ENCODE peak calls at places on chromosomes 1 and 21, in eight cellular contexts. V is fibroblast of mammary gland, F is foreskin fibroblast, Y is OCI-LY7, M is spleen, R is mucosa of descending colon, B is uterus, I is left ventricle myocardium inferior. K is an unnamed sample.

GRCh38 chr1:21379571-21379970 is 60.4 kb upstream of the NBPF3 start:
- DNase-seq in V (no peak), F (no peak), Y (no peak), M (no peak), R (no peak), B (no peak), I (no peak), K (no peak)

GRCh38 chr1:93814059-93814794 is 64.8 kb downstream of the DNTTIP2 start:
- DNase-seq in V (peak; percentile 88), F (peak; percentile 91), Y (peak; percentile 85), M (no peak), R (no peak), B (peak; percentile 38), I (no peak), K (peak; percentile 78)

GRCh38 chr1:159918918-159919195 is 6.5 kb downstream of the TAGLN2 start:
- DNase-seq in V (no peak), F (no peak), Y (no peak), M (no peak), R (no peak), B (no peak), I (no peak), K (no peak)

GRCh38 chr1:68197891-68198290 is 34.4 kb downstream of the WLS start:
- DNase-seq in V (peak; percentile 43), F (no peak), Y (no peak), M (no peak), R (no peak), B (no peak), I (no peak), K (no peak)

GRCh38 chr21:39519835-39520234 is 68.1 kb downstream of the SH3BGR start:
- DNase-seq in V (no peak), F (no peak), Y (no peak), M (no peak), R (no peak), B (no peak), I (no peak), K (no peak)

GRCh38 chr21:37683396-37684114 is 232.7 kb downstream of the KCNJ6 start:
- DNase-seq in V (no peak), F (no peak), Y (no peak), M (no peak), R (no peak), B (no peak), I (no peak), K (no peak)

GRCh38 chr1:2074316-2074855 is 24.2 kb downstream of the PRKCZ start:
- DNase-seq in V (no peak), F (no peak), Y (no peak), M (no peak), R (no peak), B (no peak), I (no peak), K (no peak)

GRCh38 chr1:89087241-89087640 is 22.2 kb upstream of the GBP1 start:
- DNase-seq in V (no peak), F (peak; percentile 1), Y (no peak), M (no peak), R (no peak), B (no peak), I (no peak), K (no peak)

GRCh38 chr1:62230724-62231123 is 36.1 kb downstream of the L1TD1 start:
- DNase-seq in V (peak; percentile 57), F (peak; percentile 50), Y (no peak), M (no peak), R (no peak), B (no peak), I (no peak), K (no peak)

GRCh38 chr1:244341455-244342450 is 110.0 kb downstream of the ADSS2 start:
- DNase-seq in V (peak; percentile 38), F (peak; percentile 34), Y (no peak), M (no peak), R (no peak), B (no peak), I (no peak), K (no peak)

GRCh38 chr1:85582687-85583354 is 2.3 kb downstream of the CCN1 start:
- DNase-seq in V (peak; percentile 70), F (peak; percentile 63), Y (no peak), M (no peak), R (no peak), B (peak; percentile 34), I (no peak), K (no peak)

GRCh38 chr1:167196185-167196584 is 24.5 kb upstream of the POU2F1 start:
- DNase-seq in V (peak; percentile 14), F (peak; percentile 44), Y (no peak), M (no peak), R (no peak), B (no peak), I (no peak), K (no peak)

GRCh38 chr1:47656719-47657685 is 219.2 kb downstream of the FOXD2 start:
- DNase-seq in V (peak; percentile 13), F (peak; percentile 11), Y (no peak), M (peak; percentile 70), R (no peak), B (peak; percentile 34), I (peak; percentile 24), K (peak; percentile 76)

GRCh38 chr1:168613689-168614655 is 37.6 kb downstream of the XCL1 start:
- DNase-seq in V (peak; percentile 68), F (peak; percentile 5), Y (no peak), M (no peak), R (no peak), B (peak; percentile 76), I (peak; percentile 36), K (no peak)

GRCh38 chr1:210332719-210333398 is 4.2 kb downstream of the HHAT start:
- DNase-seq in V (peak; percentile 36), F (peak; percentile 18), Y (peak; percentile 91), M (no peak), R (no peak), B (no peak), I (no peak), K (no peak)

GRCh38 chr1:230809205-230809990 is 58.9 kb downstream of the C1orf198 start:
- DNase-seq in V (no peak), F (no peak), Y (no peak), M (no peak), R (no peak), B (no peak), I (no peak), K (peak; percentile 21)

GRCh38 chr1:6259491-6260362 is 1.2 kb downstream of the GPR153 start:
- DNase-seq in V (peak; percentile 71), F (peak; percentile 95), Y (peak; percentile 41), M (peak; percentile 90), R (peak; percentile 87), B (peak; percentile 91), I (peak; percentile 87), K (peak; percentile 91)

GRCh38 chr1:40740992-40741736 is 42.4 kb upstream of the KCNQ4 start:
- DNase-seq in V (no peak), F (no peak), Y (no peak), M (no peak), R (no peak), B (no peak), I (no peak), K (no peak)

GRCh38 chr1:94383966-94384408 is 34.2 kb upstream of the ABCD3 start:
- DNase-seq in V (peak; percentile 54), F (peak; percentile 44), Y (no peak), M (no peak), R (no peak), B (no peak), I (no peak), K (no peak)

GRCh38 chr1:94726981-94727685 is 93.0 kb upstream of the SLC44A3 start:
- DNase-seq in V (no peak), F (no peak), Y (no peak), M (no peak), R (no peak), B (no peak), I (no peak), K (no peak)

DNA sequence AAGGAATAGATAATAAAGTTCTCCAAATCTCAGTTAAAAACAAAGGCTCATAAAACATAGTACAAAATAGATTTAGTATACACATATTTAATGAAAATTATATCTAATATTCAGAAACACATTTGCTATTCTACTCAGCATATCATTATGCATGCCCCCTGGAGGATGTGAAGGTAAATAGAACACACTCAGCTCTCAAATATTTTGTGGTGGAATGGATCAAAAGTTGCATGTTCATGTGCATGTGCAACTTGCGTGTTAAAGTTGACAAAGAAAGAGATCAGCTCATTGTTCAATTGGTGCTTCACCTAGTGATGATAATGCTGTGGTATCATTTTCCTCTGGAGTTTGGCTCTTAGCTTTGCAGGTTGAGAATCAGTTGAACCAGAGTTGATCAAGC is 4.9 kb upstream of the ZNF644 start:
- DNase-seq in V (peak; percentile 34), F (peak; percentile 48), Y (no peak), M (no peak), R (no peak), B (no peak), I (no peak), K (no peak)
- TF ChIP-seq CTCF in V (peak; percentile 36), F (peak; percentile 18), Y (peak; percentile 63), M (no peak), R (no peak), B (no peak), I (peak; percentile 37), K (no peak)

DNA sequence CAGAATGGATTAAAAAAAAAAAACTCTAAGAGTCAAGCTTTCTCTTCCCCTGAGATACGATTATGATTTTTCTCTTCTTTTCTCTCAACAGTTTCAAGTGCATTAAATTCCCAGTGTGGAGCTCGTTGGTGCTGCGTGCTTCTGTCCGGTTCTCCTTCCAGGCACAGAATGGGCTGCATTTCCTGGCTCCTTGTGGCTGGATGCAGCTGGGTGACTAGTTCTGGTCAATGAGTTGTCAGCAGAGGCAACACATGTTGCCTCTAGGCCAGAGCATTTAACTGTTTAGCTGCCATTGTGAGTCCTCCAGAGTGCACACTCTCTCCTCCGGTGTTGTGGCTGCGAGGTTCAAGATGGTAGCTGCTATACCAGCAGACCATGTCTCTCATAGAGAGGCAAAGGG is 312.9 kb downstream of the RRAGC start:
- DNase-seq in V (no peak), F (no peak), Y (no peak), M (no peak), R (no peak), B (no peak), I (no peak), K (no peak)
- H3K4me3 ChIP-seq in V (no peak overlapping the region), F (no peak overlapping the region), Y (no peak overlapping the region), M (no peak overlapping the region), R (no peak overlapping the region), B (no peak overlapping the region), I (no peak overlapping the region), K (no peak overlapping the region)

DNA sequence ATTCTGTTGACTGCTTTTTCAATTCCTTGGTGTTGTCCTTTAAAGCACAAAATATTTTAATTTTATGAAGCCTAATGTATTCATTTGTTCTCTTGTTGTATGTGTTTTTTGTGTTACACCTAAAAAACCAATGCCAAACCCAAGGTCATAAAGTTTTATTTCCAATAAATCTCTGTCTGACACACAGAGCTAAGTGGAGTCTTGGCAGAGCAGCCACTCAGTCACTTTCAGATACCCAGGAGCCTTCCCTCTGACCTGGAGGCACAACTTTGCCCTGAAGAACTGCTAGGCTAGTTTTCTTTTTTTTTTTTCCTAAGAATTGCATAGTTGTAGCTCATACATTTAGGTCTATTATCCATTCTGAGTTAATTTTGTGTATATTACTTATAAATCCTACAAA is 71.2 kb upstream of the BCL9 start:
- DNase-seq in V (no peak), F (no peak), Y (no peak), M (no peak), R (no peak), B (no peak), I (no peak), K (no peak)
- TF ChIP-seq CTCF in V (no peak), F (no peak), Y (no peak), M (no peak), R (no peak), B (no peak), I (no peak), K (no peak)

DNA sequence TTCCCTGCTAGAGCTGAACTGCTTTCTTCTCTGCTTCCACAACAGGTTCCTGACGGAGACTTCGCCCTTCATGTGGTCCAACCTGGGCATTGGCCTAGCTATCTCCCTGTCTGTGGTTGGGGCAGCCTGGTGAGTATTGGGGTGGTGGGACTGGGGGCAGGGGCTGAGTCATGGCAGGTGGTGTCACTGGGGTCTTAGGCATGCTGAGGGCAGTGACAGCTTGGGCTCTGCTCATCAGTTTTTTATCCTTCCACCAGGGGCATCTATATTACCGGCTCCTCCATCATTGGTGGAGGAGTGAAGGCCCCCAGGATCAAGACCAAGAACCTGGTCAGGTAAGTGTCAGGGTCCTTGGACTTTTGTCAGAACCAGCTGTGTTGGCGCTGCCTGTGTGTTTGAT is 1.3 kb downstream of the ATP6V0B start:
- DNase-seq in V (no peak), F (no peak), Y (no peak), M (no peak), R (no peak), B (no peak), I (no peak), K (no peak)
- H3K4me3 ChIP-seq in V (peak overlapping the region; percentile 85), F (peak overlapping the region; percentile 91), Y (peak overlapping the region; percentile 94), M (peak overlapping the region; percentile 89), R (no peak overlapping the region), B (peak overlapping the region; percentile 65), I (peak overlapping the region; percentile 93), K (peak overlapping the region; percentile 96)